ENCODE peak calls at places on chromosome 9, in six cellular contexts. One of them, this sample, is unnamed.
A peak's percentile ranks its signal among the peaks of the same experiment; 100 is the strongest.

GRCh38 chr9:16069671-16070586 is 517.1 kb downstream of the CCDC171 start:
- DNase-seq in endothelial cell: no peak
- DNase-seq in cardiac muscle cell: peak; percentile 37
- DNase-seq in RWPE1: no peak
- DNase-seq in kidney: no peak
- DNase-seq in prostate gland: no peak
- DNase-seq in this sample: no peak

GRCh38 chr9:136228107-136228875 is 17.3 kb downstream of the QSOX2 start:
- DNase-seq in endothelial cell: no peak
- DNase-seq in cardiac muscle cell: peak; percentile 40
- DNase-seq in RWPE1: peak; percentile 96
- DNase-seq in kidney: no peak
- DNase-seq in prostate gland: no peak
- DNase-seq in this sample: no peak

GRCh38 chr9:81410201-81410600 is 279.1 kb downstream of the TLE1 start:
- DNase-seq in endothelial cell: no peak
- DNase-seq in cardiac muscle cell: peak; percentile 34
- DNase-seq in RWPE1: peak; percentile 69
- DNase-seq in kidney: no peak
- DNase-seq in prostate gland: no peak
- DNase-seq in this sample: no peak

GRCh38 chr9:88852794-88853193 is 138.5 kb upstream of the S1PR3 start:
- DNase-seq in endothelial cell: no peak
- DNase-seq in cardiac muscle cell: peak; percentile 83
- DNase-seq in RWPE1: peak; percentile 81
- DNase-seq in kidney: no peak
- DNase-seq in prostate gland: no peak
- DNase-seq in this sample: peak; percentile 11

GRCh38 chr9:84841915-84842314 is 172.4 kb downstream of the NTRK2 start:
- DNase-seq in endothelial cell: no peak
- DNase-seq in cardiac muscle cell: no peak
- DNase-seq in RWPE1: no peak
- DNase-seq in kidney: no peak
- DNase-seq in prostate gland: no peak
- DNase-seq in this sample: no peak

GRCh38 chr9:115691097-115691496 is 462.5 kb upstream of the PAPPA start:
- DNase-seq in endothelial cell: no peak
- DNase-seq in cardiac muscle cell: peak; percentile 94
- DNase-seq in RWPE1: peak; percentile 91
- DNase-seq in kidney: no peak
- DNase-seq in prostate gland: no peak
- DNase-seq in this sample: no peak

GRCh38 chr9:110977259-110977709 is 61.0 kb downstream of the LPAR1 start:
- DNase-seq in endothelial cell: no peak
- DNase-seq in cardiac muscle cell: peak; percentile 70
- DNase-seq in RWPE1: peak; percentile 83
- DNase-seq in kidney: no peak
- DNase-seq in prostate gland: no peak
- DNase-seq in this sample: no peak

GRCh38 chr9:110351009-110351467 is 13.4 kb upstream of the TXNDC8 start:
- DNase-seq in endothelial cell: no peak
- DNase-seq in cardiac muscle cell: peak; percentile 62
- DNase-seq in RWPE1: peak; percentile 85
- DNase-seq in kidney: no peak
- DNase-seq in prostate gland: no peak
- DNase-seq in this sample: no peak

GRCh38 chr9:74960548-74960947 is 7.8 kb upstream of the C9orf40 start:
- DNase-seq in endothelial cell: no peak
- DNase-seq in cardiac muscle cell: peak; percentile 56
- DNase-seq in RWPE1: peak; percentile 55
- DNase-seq in kidney: no peak
- DNase-seq in prostate gland: no peak
- DNase-seq in this sample: no peak

GRCh38 chr9:77215874-77216273 is 38.5 kb downstream of the VPS13A start:
- DNase-seq in endothelial cell: no peak
- DNase-seq in cardiac muscle cell: peak; percentile 40
- DNase-seq in RWPE1: no peak
- DNase-seq in kidney: no peak
- DNase-seq in prostate gland: no peak
- DNase-seq in this sample: no peak
- TF ChIP-seq CTCF in endothelial cell: no peak
- TF ChIP-seq CTCF in cardiac muscle cell: peak; percentile 35
- TF ChIP-seq CTCF in RWPE1: no peak
- TF ChIP-seq CTCF in kidney: no peak
- TF ChIP-seq CTCF in prostate gland: no peak
- TF ChIP-seq CTCF in this sample: no peak

GRCh38 chr9:83715221-83715620 is 7.5 kb upstream of the UBQLN1 start:
- DNase-seq in endothelial cell: no peak
- DNase-seq in cardiac muscle cell: no peak
- DNase-seq in RWPE1: no peak
- DNase-seq in kidney: no peak
- DNase-seq in prostate gland: no peak
- DNase-seq in this sample: no peak

GRCh38 chr9:83708515-83709158 is 879 bp upstream of the UBQLN1 start:
- DNase-seq in endothelial cell: peak; percentile 40
- DNase-seq in cardiac muscle cell: peak; percentile 65
- DNase-seq in RWPE1: peak; percentile 69
- DNase-seq in kidney: peak; percentile 89
- DNase-seq in prostate gland: peak; percentile 85
- DNase-seq in this sample: peak; percentile 37

GRCh38 chr9:83715794-83716193 is 8.0 kb upstream of the UBQLN1 start:
- DNase-seq in endothelial cell: no peak
- DNase-seq in cardiac muscle cell: no peak
- DNase-seq in RWPE1: no peak
- DNase-seq in kidney: no peak
- DNase-seq in prostate gland: no peak
- DNase-seq in this sample: no peak

GRCh38 chr9:83714316-83714715 is 6.6 kb upstream of the UBQLN1 start:
- DNase-seq in endothelial cell: no peak
- DNase-seq in cardiac muscle cell: no peak
- DNase-seq in RWPE1: no peak
- DNase-seq in kidney: no peak
- DNase-seq in prostate gland: no peak
- DNase-seq in this sample: no peak
- TF ChIP-seq CTCF in endothelial cell: peak; percentile 47
- TF ChIP-seq CTCF in cardiac muscle cell: peak; percentile 23
- TF ChIP-seq CTCF in RWPE1: peak; percentile 25
- TF ChIP-seq CTCF in kidney: no peak
- TF ChIP-seq CTCF in prostate gland: no peak
- TF ChIP-seq CTCF in this sample: peak; percentile 38

GRCh38 chr9:91433180-91433579 is 9.5 kb upstream of the NFIL3 start:
- DNase-seq in endothelial cell: no peak
- DNase-seq in cardiac muscle cell: peak; percentile 88
- DNase-seq in RWPE1: peak; percentile 92
- DNase-seq in kidney: no peak
- DNase-seq in prostate gland: peak; percentile 36
- DNase-seq in this sample: no peak
- TF ChIP-seq CTCF in endothelial cell: no peak
- TF ChIP-seq CTCF in cardiac muscle cell: peak; percentile 65
- TF ChIP-seq CTCF in RWPE1: peak; percentile 89
- TF ChIP-seq CTCF in kidney: peak; percentile 41
- TF ChIP-seq CTCF in prostate gland: no peak
- TF ChIP-seq CTCF in this sample: peak; percentile 54

DNA sequence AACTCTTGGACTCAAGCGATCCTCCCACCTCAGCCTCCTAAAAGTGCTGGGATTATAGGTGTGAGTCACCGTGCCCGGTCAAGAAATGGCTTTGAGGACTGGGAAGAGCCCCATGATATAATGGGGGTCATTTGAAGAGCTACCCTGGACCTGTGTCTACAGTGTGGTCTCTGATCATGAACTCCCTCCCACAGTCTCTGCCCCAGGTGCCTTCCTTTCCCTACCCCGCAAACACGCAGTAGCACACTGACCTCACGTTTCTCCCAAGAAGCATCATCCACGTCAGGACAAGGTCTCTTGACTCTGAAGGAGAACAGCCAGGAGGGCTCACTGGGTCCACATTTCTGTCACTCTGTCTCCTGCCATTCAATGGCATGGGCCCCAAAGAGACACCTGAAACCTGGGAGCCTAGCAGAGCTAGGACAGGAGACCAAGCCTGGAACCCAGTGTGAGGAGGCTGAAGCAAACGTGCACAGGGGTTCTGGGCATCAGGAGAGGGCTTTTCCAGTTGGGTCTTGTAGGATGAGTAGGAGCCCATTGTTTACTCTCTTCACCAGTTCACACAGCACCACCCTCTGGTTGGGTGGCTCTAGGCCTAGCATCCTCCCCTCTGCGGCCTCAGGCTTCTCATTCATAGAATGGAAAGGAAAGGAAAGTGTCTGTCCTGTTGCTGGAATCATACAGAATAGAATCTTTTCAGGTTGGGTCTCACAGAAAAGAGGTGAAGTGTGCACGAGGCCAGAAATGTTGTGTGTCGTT is 23.0 kb downstream of the PRRX2 start:
- DNase-seq in endothelial cell: no peak
- DNase-seq in cardiac muscle cell: no peak
- DNase-seq in RWPE1: no peak
- DNase-seq in kidney: no peak
- DNase-seq in prostate gland: no peak
- DNase-seq in this sample: no peak
- TF ChIP-seq CTCF in endothelial cell: no peak
- TF ChIP-seq CTCF in cardiac muscle cell: no peak
- TF ChIP-seq CTCF in RWPE1: no peak
- TF ChIP-seq CTCF in kidney: no peak
- TF ChIP-seq CTCF in prostate gland: no peak
- TF ChIP-seq CTCF in this sample: no peak